ENCODE peak calls at places on chromosomes 3 and 15, in seven cellular contexts. F is left ventricle myocardium inferior, L is right cardiac atrium, X is heart left ventricle, A is mammary epithelial cell, K is lung, O is brain microvascular endothelial cell. H is an unnamed sample.

GRCh38 chr3:182682263-182683229 is 110.8 kb upstream of the ATP11B start:
- DNase-seq in O (peak; percentile 11), L (peak; percentile 34), F (peak; percentile 34), A (peak; percentile 20), X (peak; percentile 34), K (no peak), H (peak; percentile 76)

GRCh38 chr3:187709155-187709554 is 6.8 kb upstream of the RTP2 start:
- DNase-seq in K (no peak), L (no peak), O (no peak), A (no peak), X (no peak), F (no peak), H (peak; percentile 34)

GRCh38 chr15:73244333-73244732 is 124.4 kb downstream of the HCN4 start:
- DNase-seq in F (no peak), O (no peak), A (peak; percentile 14), L (no peak), K (no peak), X (no peak), H (peak; percentile 27)

GRCh38 chr15:47188766-47189507 is 528.4 kb upstream of the SEMA6D start:
- DNase-seq in K (no peak), O (no peak), A (no peak), L (no peak), F (no peak), X (no peak), H (no peak)

GRCh38 chr15:66886686-66887273 is 178.6 kb upstream of the SMAD3 start:
- DNase-seq in A (no peak), X (no peak), O (no peak), F (no peak), L (no peak), K (no peak), H (no peak)

GRCh38 chr3:127680146-127680661 is 7.5 kb downstream of the ABTB1 start:
- DNase-seq in K (no peak), O (no peak), F (peak; percentile 12), A (no peak), L (no peak), X (no peak), H (no peak)

GRCh38 chr3:119681279-119681678 is 4.1 kb upstream of the COX17 start:
- DNase-seq in L (no peak), F (no peak), O (no peak), X (no peak), A (peak; percentile 28), K (no peak), H (peak; percentile 63)

GRCh38 chr15:74200871-74201419 is 1.6 kb downstream of the STRA6 start:
- DNase-seq in K (no peak), F (no peak), O (peak; percentile 29), L (no peak), X (no peak), A (no peak), H (no peak)

GRCh38 chr3:71490692-71491091 is 92.8 kb downstream of the FOXP1 start:
- DNase-seq in F (no peak), X (no peak), L (no peak), O (no peak), K (no peak), A (no peak), H (no peak)

GRCh38 chr3:139447486-139447885 is 28.8 kb downstream of the RBP2 start:
- DNase-seq in X (no peak), L (no peak), K (no peak), O (no peak), A (no peak), F (no peak), H (no peak)

GRCh38 chr3:155485897-155486296 is 192.4 kb upstream of the STRIT1 start:
- DNase-seq in L (no peak), K (no peak), A (no peak), F (no peak), X (no peak), O (no peak), H (no peak)

GRCh38 chr3:28846948-28847527 is 433.8 kb upstream of the RBMS3 start:
- DNase-seq in L (no peak), F (no peak), K (no peak), O (no peak), A (no peak), X (no peak), H (no peak)

GRCh38 chr3:173001622-173002021 is 139.4 kb downstream of the SPATA16 start:
- DNase-seq in O (no peak), X (no peak), A (no peak), L (no peak), F (no peak), K (no peak), H (no peak)

GRCh38 chr15:56325186-56325585 is 40.0 kb upstream of the TEX9 start:
- DNase-seq in O (no peak), A (peak; percentile 42), F (no peak), L (no peak), K (no peak), X (no peak), H (no peak)

GRCh38 chr15:69926011-69926410 is 171.7 kb downstream of the TLE3 start:
- DNase-seq in L (no peak), F (no peak), K (no peak), X (no peak), O (peak; percentile 36), A (no peak), H (no peak)

GRCh38 chr3:39138804-39139415 is 14.5 kb downstream of the CSRNP1 start:
- DNase-seq in F (peak; percentile 76), O (no peak), L (peak; percentile 60), A (no peak), X (peak; percentile 65), K (no peak), H (no peak)

GRCh38 chr15:67067161-67067853 is 1.9 kb downstream of the SMAD3 start:
- DNase-seq in L (no peak), K (no peak), A (peak; percentile 53), O (no peak), F (no peak), X (no peak), H (peak; percentile 52)

GRCh38 chr3:67297715-67298475 is 299.8 kb downstream of the KBTBD8 start:
- DNase-seq in A (no peak), O (no peak), L (no peak), F (no peak), X (no peak), K (no peak), H (no peak)

DNA sequence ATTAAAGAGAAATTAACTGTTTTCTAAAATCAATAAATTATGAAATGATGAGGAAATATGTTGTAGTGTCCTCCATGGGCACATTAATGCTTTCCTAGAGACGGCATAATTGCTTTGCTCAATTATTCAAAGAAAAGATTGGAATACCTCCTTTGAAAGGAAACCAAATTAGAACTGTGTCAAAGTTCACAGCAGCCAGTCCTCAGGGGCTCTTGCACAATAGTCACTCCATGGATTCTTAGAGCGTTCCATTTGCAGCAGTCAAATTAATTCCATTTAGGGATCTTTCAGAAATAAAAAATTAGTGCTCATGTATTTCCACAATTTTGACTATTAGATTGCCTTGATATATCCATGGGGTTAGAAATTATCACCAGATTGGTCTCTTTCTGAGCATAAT is 841.6 kb upstream of the DPPA4 start:
- DNase-seq in O (no peak), F (no peak), X (no peak), L (no peak), A (no peak), K (no peak), H (no peak)
- H3K27ac ChIP-seq in O (no peak overlapping the region), F (no peak overlapping the region), X (no peak overlapping the region), L (no peak overlapping the region), A (no peak overlapping the region), K (no peak overlapping the region), H (no peak overlapping the region)

GRCh38 chr3:30488070-30488756 is 118.2 kb upstream of the TGFBR2 start:
- DNase-seq in O (no peak), F (no peak), L (no peak), A (no peak), K (no peak), X (no peak), H (no peak)
- H3K4me3 ChIP-seq in O (no peak overlapping the region), F (no peak overlapping the region), L (no peak overlapping the region), A (no peak overlapping the region), K (no peak overlapping the region), X (no peak overlapping the region), H (no peak overlapping the region)

GRCh38 chr3:26004205-26004604 is 214.3 kb downstream of the OXSM start:
- DNase-seq in K (no peak), F (no peak), A (no peak), L (no peak), O (no peak), X (no peak), H (no peak)
- H3K27ac ChIP-seq in K (no peak overlapping the region), F (no peak overlapping the region), A (no peak overlapping the region), L (no peak overlapping the region), O (no peak overlapping the region), X (no peak overlapping the region), H (no peak overlapping the region)

GRCh38 chr15:44289352-44289790 is 852 bp downstream of the GOLM2 start:
- DNase-seq in O (no peak), K (no peak), A (no peak), F (no peak), L (no peak), X (no peak), H (peak; percentile 23)

DNA sequence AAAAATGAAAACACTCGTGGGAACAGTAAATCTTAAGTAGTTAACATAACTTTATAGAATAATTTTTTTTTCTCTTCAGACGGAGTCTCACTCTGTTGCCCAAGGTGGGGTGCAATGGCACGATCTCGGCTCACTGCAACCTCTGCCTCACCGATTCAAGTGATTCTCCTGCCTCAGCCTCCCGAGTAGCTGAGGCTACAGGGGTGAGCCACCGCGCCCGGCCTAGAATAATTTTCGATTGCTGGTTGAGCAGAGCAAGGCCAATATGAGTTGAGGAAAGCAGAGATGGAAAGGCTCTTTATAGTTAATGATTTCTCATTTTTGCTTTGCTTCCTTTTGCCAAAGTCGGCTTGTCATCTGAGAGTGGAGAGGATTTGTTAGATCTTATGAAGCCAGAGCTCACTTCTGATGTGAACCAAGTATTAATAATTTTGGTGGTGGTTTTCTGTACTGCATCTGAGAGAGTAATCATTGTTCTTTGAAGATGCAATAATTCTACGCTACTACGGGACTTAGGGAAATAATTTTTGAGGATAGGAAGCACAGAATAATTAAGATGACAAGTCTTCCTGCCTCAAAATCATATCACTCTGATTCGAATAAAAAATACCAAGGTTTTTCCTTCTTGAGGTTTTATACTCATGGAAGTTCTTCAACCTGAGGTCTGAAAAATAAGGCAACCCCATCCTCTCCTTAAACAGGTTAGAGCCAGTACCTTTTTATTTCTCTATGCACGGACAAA is 1.5 kb upstream of the GOLM2 start:
- DNase-seq in X (no peak), A (peak; percentile 9), O (no peak), K (no peak), L (no peak), F (no peak), H (peak; percentile 20)
- H3K4me3 ChIP-seq in X (peak overlapping the region; percentile 93), A (peak overlapping the region; percentile 97), O (peak overlapping the region; percentile 87), K (no peak overlapping the region), L (peak overlapping the region; percentile 59), F (peak overlapping the region; percentile 94), H (peak overlapping the region; percentile 82)

H was measured in OCI-LY7.